ENCODE peak calls at places on chromosome X, in five cellular contexts. H is heart left ventricle, N is GM06990, I is left lung, O is psoas muscle. J is an unnamed sample.

GRCh38 chrX:69070949-69071650 is 94.2 kb downstream of the PJA1 start:
- DNase-seq in N (no peak), H (peak; percentile 79), O (peak; percentile 44), I (no peak), J (no peak)

GRCh38 chrX:56107320-56107719 is 124.8 kb upstream of the KLF8 start:
- DNase-seq in O (no peak), I (no peak), H (no peak), N (no peak), J (no peak)

GRCh38 chrX:10401239-10401638 is 219.1 kb downstream of the MID1 start:
- DNase-seq in O (no peak), I (no peak), N (no peak), H (no peak), J (no peak)

GRCh38 chrX:138917781-138918180 is 206.3 kb upstream of the FGF13 start:
- DNase-seq in I (no peak), O (no peak), N (no peak), H (no peak), J (no peak)

GRCh38 chrX:112834016-112834855 is 6.4 kb downstream of the AMOT start:
- DNase-seq in O (no peak), H (no peak), I (no peak), N (no peak), J (no peak)

GRCh38 chrX:25531096-25531495 is 515.3 kb upstream of the ARX start:
- DNase-seq in O (no peak), H (no peak), I (no peak), N (no peak), J (no peak)

GRCh38 chrX:134603806-134604700 is 54.2 kb downstream of the PLAC1 start:
- DNase-seq in O (peak; percentile 33), I (no peak), H (no peak), N (no peak), J (no peak)

GRCh38 chrX:455673-456072 is 69.0 kb upstream of the PPP2R3B start:
- DNase-seq in I (no peak), O (no peak), N (no peak), H (no peak), J (no peak)

GRCh38 chrX:69285881-69286545 is 120.8 kb upstream of the PJA1 start:
- DNase-seq in I (peak; percentile 55), N (peak; percentile 27), O (peak; percentile 68), H (peak; percentile 73), J (peak; percentile 48)

GRCh38 chrX:43582540-43582913 is 73.6 kb upstream of the MAOA start:
- DNase-seq in N (no peak), I (no peak), O (no peak), H (no peak), J (no peak)

GRCh38 chrX:78619829-78620228 is 39.3 kb downstream of the RTL3 start:
- DNase-seq in N (no peak), I (peak; percentile 32), H (no peak), O (no peak), J (no peak)

GRCh38 chrX:39953879-39954278 is 143.9 kb downstream of the BCOR start:
- DNase-seq in O (peak; percentile 27), H (peak; percentile 71), N (no peak), I (peak; percentile 82), J (no peak)

GRCh38 chrX:31331928-31332327 is 260.1 kb upstream of the FTHL17 start:
- DNase-seq in H (no peak), O (no peak), I (no peak), N (no peak), J (no peak)

GRCh38 chrX:88990882-88991582 is 244.0 kb downstream of the CPXCR1 start:
- DNase-seq in N (no peak), O (no peak), H (no peak), I (no peak), J (no peak)

GRCh38 chrX:121336831-121337421 is 289.5 kb downstream of the GLUD2 start:
- DNase-seq in O (no peak), N (no peak), H (no peak), I (no peak), J (no peak)

GRCh38 chrX:131830400-131831184 is 192.5 kb upstream of the STK26 start:
- DNase-seq in O (peak; percentile 55), N (no peak), H (peak; percentile 66), I (peak; percentile 64), J (peak; percentile 40)

GRCh38 chrX:108018659-108019381 is 26.0 kb upstream of the VSIG1 start:
- DNase-seq in O (no peak), I (no peak), N (no peak), H (no peak), J (no peak)

GRCh38 chrX:130057209-130057608 is 53.1 kb downstream of the ELF4 start:
- DNase-seq in I (no peak), N (no peak), H (no peak), O (no peak), J (no peak)

GRCh38 chrX:31931225-31931624 is 859.4 kb upstream of the FTHL17 start:
- DNase-seq in O (no peak), I (no peak), N (no peak), H (no peak), J (no peak)

GRCh38 chrX:57573754-57574153 is 18.1 kb upstream of the ZXDB start:
- DNase-seq in N (no peak), O (no peak), I (no peak), H (no peak), J (no peak)

GRCh38 chrX:28651186-28651585 is 63.9 kb downstream of the IL1RAPL1 start:
- DNase-seq in O (no peak), H (no peak), I (no peak), N (no peak), J (no peak)

GRCh38 chrX:51891821-51892551 is 1.4 kb upstream of the MAGED1 start:
- DNase-seq in I (no peak), H (no peak), O (peak; percentile 33), N (no peak), J (no peak)

GRCh38 chrX:2785538-2785937 is 33.7 kb downstream of the XG start:
- DNase-seq in H (no peak), N (no peak), I (no peak), O (no peak), J (no peak)

GRCh38 chrX:112359906-112360305 is 277.3 kb upstream of the TRPC5 start:
- DNase-seq in H (no peak), I (no peak), N (no peak), O (no peak), J (no peak)

GRCh38 chrX:139299309-139299708 is 231.2 kb upstream of the F9 start:
- DNase-seq in O (no peak), H (no peak), I (no peak), N (no peak), J (no peak)

GRCh38 chrX:633655-634305 is 3.2 kb downstream of the SHOX start:
- DNase-seq in N (no peak), I (no peak), O (no peak), H (no peak), J (no peak)

GRCh38 chrX:17656035-17656418 is 81.3 kb upstream of the SCML1 start:
- DNase-seq in H (peak; percentile 55), I (no peak), N (no peak), O (no peak), J (no peak)

GRCh38 chrX:150683536-150684146 is 9.6 kb upstream of the MTMR1 start:
- DNase-seq in H (no peak), O (no peak), N (no peak), I (no peak), J (no peak)

GRCh38 chrX:130028196-130028595 is 45.8 kb downstream of the BCORL1 start:
- DNase-seq in O (peak; percentile 44), I (no peak), N (no peak), H (peak; percentile 69), J (no peak)

GRCh38 chrX:155035688-155036087 is 9.0 kb downstream of the FUNDC2 start:
- DNase-seq in N (no peak), H (no peak), I (no peak), O (no peak), J (no peak)

GRCh38 chrX:44344687-44345086 is 1.2 kb upstream of the EFHC2 start:
- DNase-seq in H (no peak), I (no peak), O (no peak), N (no peak), J (no peak)

GRCh38 chrX:76029385-76029784 is 143.5 kb upstream of the PBDC1 start:
- DNase-seq in N (no peak), O (no peak), H (no peak), I (no peak), J (no peak)

GRCh38 chrX:19332983-19333382 is 10.7 kb upstream of the PDHA1 start:
- DNase-seq in I (no peak), O (peak; percentile 23), H (peak; percentile 60), N (no peak), J (no peak)

GRCh38 chrX:153739754-153740486 is 15.3 kb downstream of the ABCD1 start:
- DNase-seq in H (no peak), I (no peak), N (no peak), O (no peak), J (no peak)

GRCh38 chrX:129877401-129877800 is 28.6 kb upstream of the UTP14A start:
- DNase-seq in I (no peak), O (no peak), H (no peak), N (no peak), J (no peak)

GRCh38 chrX:17788956-17789562 is 51.8 kb downstream of the SCML1 start:
- DNase-seq in H (no peak), O (no peak), N (no peak), I (no peak), J (no peak)

GRCh38 chrX:136491832-136492231 is 4.1 kb downstream of the BRS3 start:
- DNase-seq in O (no peak), I (no peak), H (no peak), N (no peak), J (no peak)
- TF ChIP-seq CTCF in O (no peak), I (no peak), H (no peak), N (no peak), J (no peak)

GRCh38 chrX:22538581-22538980 is 265.9 kb downstream of the CBLL2 start:
- DNase-seq in H (no peak), O (no peak), I (no peak), N (no peak), J (no peak)

GRCh38 chrX:22534643-22535042 is 261.9 kb downstream of the CBLL2 start:
- DNase-seq in N (no peak), I (no peak), H (peak; percentile 66), O (peak; percentile 28), J (no peak)

GRCh38 chrX:22533898-22534297 is 261.2 kb downstream of the CBLL2 start:
- DNase-seq in I (no peak), N (no peak), H (no peak), O (no peak), J (no peak)
- TF ChIP-seq CTCF in I (no peak), N (no peak), H (no peak), O (no peak), J (no peak)

GRCh38 chrX:132948648-132949260 is 9.7 kb downstream of the HS6ST2 start:
- DNase-seq in H (no peak), O (no peak), I (no peak), N (no peak), J (no peak)
- TF ChIP-seq CTCF in H (no peak), O (no peak), I (peak; percentile 12), N (peak; percentile 11), J (peak; percentile 50)

GRCh38 chrX:74434336-74434735 is 13.0 kb downstream of the SLC16A2 start:
- DNase-seq in N (no peak), H (no peak), O (no peak), I (no peak), J (no peak)

GRCh38 chrX:74437530-74437929 is 16.2 kb downstream of the SLC16A2 start:
- DNase-seq in H (no peak), O (no peak), I (no peak), N (no peak), J (no peak)

GRCh38 chrX:74438771-74439170 is 17.5 kb downstream of the SLC16A2 start:
- DNase-seq in N (no peak), H (no peak), O (no peak), I (no peak), J (no peak)
- TF ChIP-seq CTCF in N (no peak), H (no peak), O (no peak), I (no peak), J (no peak)

J was measured in mesothelial cell of epicardium.